ENCODE peak calls at places on chromosome 16, in seven cellular contexts. Q, X, J, I, V, O and D are unnamed samples.

GRCh38 chr16:62190426-62190825 is 154.2 kb upstream of the CDH8 start:
- DNase-seq in Q (peak), X (no peak), J (no peak), I (no peak), V (no peak), O (no peak), D (peak)

GRCh38 chr16:56401482-56401881 is 23.9 kb downstream of the AMFR start:
- DNase-seq in Q (peak), X (peak), J (no peak), I (no peak), V (no peak), O (no peak), D (no peak)

GRCh38 chr16:20004931-20005330 is 68.8 kb downstream of the GPR139 start:
- DNase-seq in Q (no peak), X (no peak), J (no peak), I (no peak), V (no peak), O (no peak), D (no peak)

GRCh38 chr16:79297805-79298204 is 302.7 kb downstream of the MAF start:
- DNase-seq in Q (no peak), X (no peak), J (no peak), I (no peak), V (no peak), O (no peak), D (no peak)

GRCh38 chr16:92431-93339 is 14.7 kb downstream of the MPG start:
- DNase-seq in Q (no peak), X (no peak), J (no peak), I (no peak), V (no peak), O (no peak), D (no peak)

GRCh38 chr16:3022697-3023414 is 886 bp downstream of the HCFC1R1 start:
- DNase-seq in Q (peak), X (no peak), J (no peak), I (no peak), V (peak), O (peak), D (no peak)

GRCh38 chr16:68265078-68265925 is 976 bp downstream of the SLC7A6 start:
- DNase-seq in Q (peak), X (peak), J (peak), I (peak), V (peak), O (peak), D (peak)

GRCh38 chr16:58960484-58960883 is 226.4 kb upstream of the GOT2 start:
- DNase-seq in Q (no peak), X (no peak), J (no peak), I (no peak), V (no peak), O (no peak), D (no peak)